ENCODE peak calls at places on chromosome X, in four cellular contexts. O is mucosa of descending colon, F is fibroblast of pulmonary artery, H is GM20000. D is an unnamed sample.
A peak's percentile ranks its signal among the peaks of the same experiment; 100 is the strongest.

GRCh38 chrX:151153086-151153485 is 23.3 kb upstream of the GPR50 start:
- DNase-seq in O (no peak), F (peak; percentile 4), H (no peak), D (peak; percentile 78)

GRCh38 chrX:31123335-31123734 is 51.5 kb upstream of the FTHL17 start:
- DNase-seq in O (no peak), F (no peak), H (no peak), D (no peak)

GRCh38 chrX:1657367-1658082 is 42.7 kb downstream of the ASMT start:
- DNase-seq in O (no peak), F (peak; percentile 76), H (peak; percentile 61), D (peak; percentile 8)

GRCh38 chrX:70046978-70047377 is 2.8 kb downstream of the AWAT2 start:
- DNase-seq in O (no peak), F (peak; percentile 84), H (no peak), D (no peak)

GRCh38 chrX:2691543-2692220 is 587 bp downstream of the CD99 start:
- DNase-seq in O (peak; percentile 74), F (peak; percentile 49), H (peak; percentile 38), D (peak; percentile 41)

GRCh38 chrX:22037911-22038537 is 5.9 kb downstream of the PHEX start:
- DNase-seq in O (no peak), F (no peak), H (no peak), D (no peak)

GRCh38 chrX:150934453-150934852 is 36.0 kb upstream of the CD99L2 start:
- DNase-seq in O (no peak), F (peak; percentile 31), H (no peak), D (peak; percentile 58)

GRCh38 chrX:40085086-40085551 is 12.6 kb downstream of the BCOR start:
- DNase-seq in O (peak; percentile 22), F (peak; percentile 89), H (no peak), D (peak; percentile 79)

GRCh38 chrX:11908371-11908770 is 150.3 kb downstream of the MSL3 start:
- DNase-seq in O (no peak), F (peak; percentile 47), H (peak; percentile 21), D (peak; percentile 3)

GRCh38 chrX:110992611-110993010 is 103.4 kb upstream of the PAK3 start:
- DNase-seq in O (no peak), F (peak; percentile 23), H (peak; percentile 19), D (no peak)

GRCh38 chrX:46260502-46260901 is 284.7 kb downstream of the ZNF674 start:
- DNase-seq in O (no peak), F (no peak), H (no peak), D (no peak)

GRCh38 chrX:153793291-153793690 is 884 bp downstream of the IDH3G start:
- DNase-seq in O (peak; percentile 37), F (no peak), H (no peak), D (no peak)

GRCh38 chrX:22300130-22300529 is 27.4 kb downstream of the CBLL2 start:
- DNase-seq in O (no peak), F (peak; percentile 55), H (no peak), D (peak; percentile 65)

GRCh38 chrX:94743478-94743877 is 1069.5 kb downstream of the FAM133A start:
- DNase-seq in O (no peak), F (no peak), H (no peak), D (no peak)

GRCh38 chrX:35826503-35826902 is 28.4 kb downstream of the MAGEB16 start:
- DNase-seq in O (no peak), F (no peak), H (no peak), D (no peak)

GRCh38 chrX:52346462-52347165 is 22.2 kb upstream of the XAGE2 start:
- DNase-seq in O (no peak), F (no peak), H (no peak), D (peak; percentile 23)

GRCh38 chrX:129957241-129958099 is 25.0 kb upstream of the BCORL1 start:
- DNase-seq in O (peak; percentile 82), F (peak; percentile 30), H (peak; percentile 77), D (peak; percentile 6)

GRCh38 chrX:72367524-72367923 is 61.8 kb upstream of the CITED1 start:
- DNase-seq in O (no peak), F (no peak), H (no peak), D (no peak)

GRCh38 chrX:115690554-115691216 is 129.7 kb downstream of the PLS3 start:
- DNase-seq in O (no peak), F (peak; percentile 90), H (peak; percentile 29), D (peak; percentile 79)

GRCh38 chrX:68932611-68933010 is 103.8 kb downstream of the EFNB1 start:
- DNase-seq in O (no peak), F (peak; percentile 39), H (no peak), D (no peak)

GRCh38 chrX:34632404-34632803 is 24.7 kb downstream of the TMEM47 start:
- DNase-seq in O (no peak), F (no peak), H (no peak), D (no peak)

GRCh38 chrX:9372866-9373265 is 92.0 kb upstream of the TBL1X start:
- DNase-seq in O (no peak), F (no peak), H (no peak), D (no peak)

GRCh38 chrX:23374291-23374690 is 39.6 kb downstream of the PTCHD1 start:
- DNase-seq in O (no peak), F (no peak), H (no peak), D (no peak)

GRCh38 chrX:134747006-134747405 is 88.7 kb upstream of the PLAC1 start:
- DNase-seq in O (no peak), F (no peak), H (no peak), D (no peak)

GRCh38 chrX:35380808-35381700 is 417.1 kb upstream of the MAGEB16 start:
- DNase-seq in O (no peak), F (peak; percentile 18), H (peak; percentile 11), D (no peak)

GRCh38 chrX:123736333-123736921 is 3.6 kb upstream of the THOC2 start:
- DNase-seq in O (no peak), F (no peak), H (no peak), D (peak; percentile 91)

GRCh38 chrX:101229155-101229554 is 9.6 kb downstream of the DRP2 start:
- DNase-seq in O (no peak), F (peak; percentile 54), H (no peak), D (peak; percentile 64)

GRCh38 chrX:135463937-135464336 is 42.2 kb downstream of the SMIM10L2A start:
- DNase-seq in O (no peak), F (peak; percentile 17), H (no peak), D (no peak)

GRCh38 chrX:104469771-104470170 is 96.2 kb upstream of the IL1RAPL2 start:
- DNase-seq in O (no peak), F (no peak), H (no peak), D (no peak)

GRCh38 chrX:44082829-44083228 is 109.6 kb upstream of the NDP start:
- DNase-seq in O (no peak), F (no peak), H (no peak), D (no peak)

GRCh38 chrX:11319689-11320302 is 26.6 kb downstream of the AMELX start:
- DNase-seq in O (no peak), F (no peak), H (no peak), D (no peak)

GRCh38 chrX:45850197-45850774 is 649.6 kb upstream of the DIPK2B start:
- DNase-seq in O (peak; percentile 21), F (no peak), H (peak; percentile 2), D (no peak)

GRCh38 chrX:19613645-19614323 is 98.5 kb upstream of the MAP3K15 start:
- DNase-seq in O (peak; percentile 53), F (no peak), H (no peak), D (no peak)

GRCh38 chrX:134554291-134554690 is 94.3 kb downstream of the HPRT1 start:
- DNase-seq in O (no peak), F (no peak), H (no peak), D (no peak)

GRCh38 chrX:40065291-40066046 is 32.3 kb downstream of the BCOR start:
- DNase-seq in O (no peak), F (no peak), H (no peak), D (no peak)

DNA sequence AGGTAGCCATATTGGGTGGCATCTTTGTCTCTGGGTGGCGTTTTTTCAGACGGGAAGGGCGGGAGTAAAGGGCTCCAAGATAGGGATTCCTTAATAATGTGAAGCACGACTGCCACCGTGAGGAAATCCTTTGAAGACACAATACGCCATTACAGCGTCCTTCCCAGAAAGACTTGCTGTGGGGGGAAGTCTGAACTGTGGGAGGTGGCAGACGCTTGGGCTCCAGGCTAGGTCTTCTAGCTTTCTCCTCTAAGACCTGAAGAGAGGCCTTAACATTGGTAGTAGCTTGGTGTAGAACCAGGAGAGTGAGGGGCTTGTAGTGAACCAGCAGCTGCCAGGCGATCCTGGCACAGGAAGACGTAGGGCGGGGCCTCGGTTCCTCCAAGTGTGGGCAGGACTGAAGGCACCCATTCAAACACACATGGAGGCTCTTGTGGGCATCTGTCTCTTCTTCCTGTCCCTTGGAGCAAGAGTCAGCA is 197.3 kb downstream of the OR13H1 start:
- DNase-seq in O (no peak), F (no peak), H (no peak), D (no peak)
- TF ChIP-seq CTCF in O (no peak), F (no peak), H (no peak), D (no peak)

GRCh38 chrX:24805201-24805600 is 111.5 kb downstream of the POLA1 start:
- DNase-seq in O (no peak), F (no peak), H (no peak), D (no peak)
- TF ChIP-seq CTCF in O (no peak), F (no peak), H (no peak), D (no peak)

DNA sequence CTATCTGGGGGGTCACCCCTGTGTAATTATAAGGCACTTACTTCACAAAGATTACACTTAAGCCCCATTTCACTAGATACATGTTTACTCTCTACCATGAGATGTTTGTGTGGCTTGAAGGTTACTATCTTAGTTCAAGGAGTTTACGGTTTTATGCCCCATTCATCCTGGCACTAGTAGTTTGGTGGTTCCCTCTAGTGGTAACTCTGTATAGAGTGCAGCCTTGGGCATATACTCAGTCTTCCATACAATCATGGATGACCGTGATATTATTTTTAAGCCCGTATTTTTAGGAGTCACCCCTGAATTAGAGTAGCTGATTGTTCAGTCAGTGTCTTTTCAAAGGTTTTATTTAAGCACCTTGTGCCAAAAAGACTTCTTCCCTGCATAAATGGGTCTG is 109.9 kb upstream of the FAM47C start:
- DNase-seq in O (no peak), F (peak; percentile 2), H (peak; percentile 1), D (no peak)
- TF ChIP-seq CTCF in O (no peak), F (peak; percentile 41), H (no peak), D (peak; percentile 33)

DNA sequence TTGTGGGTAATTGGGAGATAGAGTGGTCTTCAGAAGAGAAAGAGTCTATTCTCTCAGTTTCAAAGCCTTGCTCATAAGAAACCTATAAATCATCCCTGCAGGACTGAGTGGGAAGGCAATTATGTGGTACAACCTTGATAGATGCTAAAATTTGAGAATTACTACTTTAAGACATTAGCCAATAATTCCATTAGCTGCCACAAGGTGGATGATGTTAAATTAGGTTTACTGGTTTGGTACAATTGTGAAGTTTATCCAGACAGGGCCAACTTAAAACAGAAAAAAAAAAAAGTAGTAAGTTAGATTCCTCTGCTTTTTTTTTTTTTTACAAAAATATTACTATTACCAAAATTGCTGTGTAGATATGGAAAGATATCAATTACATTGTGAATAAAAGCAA is 73.2 kb upstream of the AMOT start:
- DNase-seq in O (no peak), F (no peak), H (no peak), D (no peak)
- TF ChIP-seq CTCF in O (no peak), F (no peak), H (no peak), D (no peak)

DNA sequence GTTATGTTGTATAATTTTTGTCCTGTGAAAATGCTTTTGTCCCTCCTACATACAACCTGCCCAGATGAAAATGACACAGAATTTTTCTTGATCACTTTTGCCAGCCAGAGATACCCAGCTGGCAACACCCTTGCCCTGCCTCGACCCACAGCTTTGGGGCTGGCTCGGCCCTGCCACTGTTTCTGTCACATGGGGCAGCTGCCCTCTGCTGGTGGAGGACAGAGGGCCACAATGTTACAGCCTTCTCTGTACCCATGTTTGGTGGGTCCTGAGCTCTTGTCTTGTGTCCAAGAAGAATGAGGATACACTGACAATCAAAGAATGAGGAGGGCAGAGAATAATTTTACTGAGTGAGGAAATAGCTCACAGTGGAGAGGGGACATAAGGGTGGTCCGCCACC is 31.1 kb downstream of the BMP15 start:
- DNase-seq in O (peak; percentile 28), F (no peak), H (no peak), D (no peak)
- TF ChIP-seq CTCF in O (no peak), F (peak; percentile 30), H (peak; percentile 17), D (no peak)

D was measured in HFFc6.